ENCODE peak calls at places on chromosomes 13 and 19, in ten cellular contexts. E is tibial artery, G is ovary, Y is RWPE1, J is MCF 10A, C is epithelial cell of proximal tubule, W is epithelial cell of esophagus, O is foreskin fibroblast, S is astrocyte, K is HFFc6. Q is an unnamed sample.

GRCh38 chr13:31896427-31896826 is 135.1 kb upstream of the FRY start:
- DNase-seq in Y (no peak), E (peak), S (peak), O (peak), C (no peak), K (peak), J (peak), W (no peak), G (no peak), Q (no peak)

GRCh38 chr19:10852098-10852800 is 4.0 kb downstream of the C19orf38 start:
- DNase-seq in S (peak), J (peak), O (peak), K (peak), G (no peak), W (peak), C (no peak), E (no peak), Y (no peak), Q (no peak)

GRCh38 chr13:20702530-20702929 is 969 bp upstream of the IL17D start:
- DNase-seq in O (peak), J (no peak), W (no peak), K (no peak), Y (no peak), E (no peak), G (no peak), S (no peak), C (no peak), Q (no peak)

GRCh38 chr13:73754727-73755292 is 379.4 kb downstream of the KLF12 start:
- DNase-seq in S (peak), G (no peak), C (peak), Y (peak), J (peak), K (peak), E (no peak), O (peak), W (peak), Q (peak)

GRCh38 chr13:43878897-43879322 is 630 bp downstream of the CCDC122 start:
- DNase-seq in K (peak), O (peak), S (peak), C (peak), E (peak), J (peak), Y (peak), W (peak), G (peak), Q (peak)

GRCh38 chr13:41548031-41548430 is 90.7 kb downstream of the RGCC start:
- DNase-seq in G (no peak), J (no peak), O (no peak), Y (no peak), E (no peak), S (no peak), W (no peak), C (no peak), K (no peak), Q (no peak)

GRCh38 chr13:109779074-109779473 is 7.3 kb downstream of the IRS2 start:
- DNase-seq in E (no peak), J (no peak), Y (no peak), K (no peak), G (no peak), S (no peak), C (no peak), W (no peak), O (peak), Q (peak)

GRCh38 chr13:108227651-108228272 is 9.6 kb downstream of the ABHD13 start:
- DNase-seq in O (peak), J (peak), E (no peak), G (no peak), K (peak), Y (peak), W (peak), S (no peak), C (no peak), Q (peak)

GRCh38 chr13:23381877-23382276 is 51.6 kb downstream of the SACS start:
- DNase-seq in S (no peak), J (no peak), O (peak), K (no peak), W (no peak), E (no peak), C (no peak), Y (no peak), G (no peak), Q (no peak)

GRCh38 chr19:55930996-55931515 is 1.1 kb downstream of the NLRP13 start:
- DNase-seq in S (no peak), W (no peak), G (no peak), O (no peak), E (no peak), J (no peak), K (no peak), Y (no peak), C (no peak), Q (no peak)

GRCh38 chr19:48603850-48604249 is 2.7 kb upstream of the SPACA4 start:
- DNase-seq in W (no peak), K (no peak), O (no peak), Y (no peak), S (no peak), E (no peak), G (no peak), C (no peak), J (no peak), Q (no peak)

GRCh38 chr19:4600893-4601292 is 38.4 kb upstream of the TNFAIP8L1 start:
- DNase-seq in E (no peak), Y (no peak), G (no peak), W (no peak), C (no peak), S (no peak), O (no peak), K (no peak), J (no peak), Q (no peak)

GRCh38 chr13:46543307-46543706 is 9.7 kb upstream of the LRCH1 start:
- DNase-seq in J (no peak), O (no peak), Y (no peak), K (no peak), S (no peak), C (no peak), W (no peak), E (no peak), G (no peak), Q (no peak)

GRCh38 chr19:53868091-53868891 is 608 bp downstream of the MYADM start:
- DNase-seq in W (peak), S (no peak), K (peak), J (peak), C (no peak), E (peak), Y (peak), G (peak), O (peak), Q (peak)
- TF ChIP-seq CTCF in W (no peak), S (no peak), K (no peak), J (no peak), C (no peak), E (no peak), Y (no peak), G (no peak), O (no peak), Q (no peak)

DNA sequence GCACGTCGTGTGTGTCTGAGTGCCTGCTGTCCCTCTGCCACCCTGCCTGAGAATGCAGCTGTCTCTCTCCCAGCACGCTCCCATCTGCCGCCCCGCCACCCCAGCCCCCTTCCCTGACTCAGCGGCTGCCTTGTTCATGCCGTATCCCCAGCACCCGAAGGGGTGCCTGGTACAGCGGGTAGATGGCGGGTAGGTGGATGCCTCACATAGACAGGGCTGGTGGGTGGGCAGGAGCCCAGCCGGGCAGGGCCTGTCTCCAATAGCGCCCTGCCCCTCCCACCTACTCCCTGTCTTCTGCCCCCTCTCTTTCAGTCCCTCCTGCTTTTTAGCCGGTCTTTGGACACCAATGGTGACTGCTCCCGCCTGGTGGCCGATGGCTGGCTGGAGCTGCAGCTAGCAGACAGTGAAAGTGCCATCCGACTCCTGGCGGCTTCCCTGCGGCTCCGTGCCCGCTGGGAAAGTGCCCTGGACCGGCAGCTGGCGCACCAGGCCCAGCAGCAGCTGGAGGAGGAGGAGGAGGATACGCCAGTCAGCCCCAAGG is 30.4 kb downstream of the DHX34 start:
- DNase-seq in J (no peak), K (no peak), O (no peak), Y (no peak), E (no peak), S (no peak), C (no peak), W (no peak), G (no peak), Q (no peak)
- TF ChIP-seq CTCF in J (no peak), K (no peak), O (no peak), Y (no peak), E (no peak), S (no peak), C (no peak), W (no peak), G (no peak), Q (no peak)

GRCh38 chr19:1818549-1819195 is 6.6 kb upstream of the ATP8B3 start:
- DNase-seq in W (peak), G (no peak), Y (no peak), J (no peak), E (no peak), C (no peak), K (no peak), O (no peak), S (no peak), Q (no peak)

GRCh38 chr19:1819976-1820255 is 7.8 kb upstream of the ATP8B3 start:
- DNase-seq in G (no peak), Y (no peak), E (no peak), K (no peak), W (no peak), S (no peak), J (no peak), C (no peak), O (no peak), Q (no peak)

GRCh38 chr19:1817553-1818179 is 5.6 kb upstream of the ATP8B3 start:
- DNase-seq in K (no peak), E (no peak), S (no peak), G (no peak), C (no peak), Y (no peak), J (no peak), W (no peak), O (no peak), Q (no peak)

GRCh38 chr19:1816530-1817298 is 4.6 kb upstream of the ATP8B3 start:
- DNase-seq in K (no peak), J (no peak), G (no peak), C (no peak), W (no peak), O (no peak), E (no peak), S (no peak), Y (no peak), Q (no peak)

DNA sequence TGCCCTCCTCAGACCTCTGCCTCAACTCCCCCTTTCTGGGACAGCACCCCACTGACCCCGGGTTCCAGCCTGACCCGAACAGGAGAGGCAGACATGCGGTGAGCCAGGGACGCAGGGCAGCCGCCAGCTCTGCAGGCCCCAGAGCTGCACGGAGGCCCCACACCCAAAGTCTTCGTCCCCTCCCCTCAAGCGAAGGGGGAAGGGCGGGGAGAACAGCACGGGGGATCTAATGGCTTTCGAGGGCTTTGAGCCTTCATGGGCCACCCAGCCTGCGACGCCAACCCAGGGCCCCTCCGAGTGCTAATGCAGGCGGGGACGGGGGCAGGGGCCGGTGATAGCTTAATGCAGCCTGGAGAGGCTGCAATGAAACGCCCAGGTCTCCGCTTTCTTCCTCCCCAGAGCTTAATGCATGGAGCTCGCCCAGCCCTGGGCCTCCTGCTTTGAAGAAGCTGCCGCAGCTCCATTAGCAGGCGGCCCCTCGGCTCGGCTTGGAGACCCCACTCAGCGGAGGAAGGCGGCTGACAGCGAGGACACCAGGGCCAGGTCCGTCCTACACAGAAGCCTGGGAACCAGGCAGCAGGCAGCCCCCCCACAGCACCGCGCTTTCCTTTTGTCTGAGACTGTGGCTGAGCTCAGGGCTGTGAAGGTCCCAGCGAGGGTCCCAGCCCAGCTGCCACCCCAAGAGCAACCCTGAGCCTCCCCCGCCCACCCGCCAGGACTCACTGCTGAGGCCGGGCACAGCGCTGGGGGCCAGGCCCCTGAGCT is 7.3 kb upstream of the ATP8B3 start:
- DNase-seq in W (no peak), O (no peak), J (no peak), G (no peak), S (no peak), Y (no peak), K (no peak), E (no peak), C (no peak), Q (no peak)
- TF ChIP-seq CTCF in W (no peak), O (no peak), J (no peak), G (no peak), S (no peak), Y (no peak), K (no peak), E (no peak), C (no peak), Q (no peak)

GRCh38 chr19:17716309-17716929 is 2.9 kb upstream of the MAP1S start:
- DNase-seq in K (no peak), O (peak), E (no peak), S (no peak), W (no peak), C (no peak), G (no peak), J (no peak), Y (no peak), Q (no peak)
- TF ChIP-seq CTCF in K (peak), O (peak), E (no peak), S (no peak), W (no peak), C (peak), G (no peak), J (no peak), Y (no peak), Q (no peak)

GRCh38 chr19:30549151-30549550 is 177.0 kb downstream of the ZNF536 start:
- DNase-seq in J (no peak), K (no peak), E (no peak), C (no peak), S (no peak), Y (no peak), W (no peak), O (no peak), G (no peak), Q (no peak)

GRCh38 chr19:30545752-30546151 is 173.6 kb downstream of the ZNF536 start:
- DNase-seq in O (no peak), W (no peak), C (no peak), G (no peak), K (no peak), Y (no peak), J (no peak), S (no peak), E (peak), Q (no peak)

GRCh38 chr19:30543243-30543945 is 171.2 kb downstream of the ZNF536 start:
- DNase-seq in C (no peak), O (no peak), W (no peak), J (no peak), E (peak), Y (no peak), G (no peak), K (no peak), S (no peak), Q (no peak)

GRCh38 chr19:30547192-30547591 is 175.0 kb downstream of the ZNF536 start:
- DNase-seq in J (no peak), Y (no peak), S (no peak), G (no peak), W (no peak), C (no peak), O (no peak), K (no peak), E (no peak), Q (no peak)

DNA sequence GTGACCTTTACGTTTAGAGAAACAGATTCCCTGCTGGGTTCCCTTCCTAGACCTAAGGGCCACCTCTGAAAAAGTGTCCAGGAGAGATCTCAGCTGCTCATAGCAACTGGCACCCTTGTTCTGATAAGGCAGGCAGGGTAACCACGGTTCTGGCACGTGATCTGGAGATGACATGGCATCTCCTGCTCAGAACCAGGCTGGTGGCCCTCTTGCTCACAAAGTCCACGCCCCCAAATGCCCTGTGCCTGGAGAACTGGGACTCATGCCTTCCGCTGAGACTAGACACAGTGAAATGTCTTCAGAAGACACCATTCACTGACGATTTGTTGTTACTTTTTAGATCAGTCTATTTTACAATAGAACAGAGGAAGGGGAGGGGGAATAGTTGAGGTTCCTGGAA is 174.1 kb downstream of the ZNF536 start:
- DNase-seq in C (no peak), S (no peak), K (no peak), Y (no peak), W (no peak), J (no peak), E (no peak), G (no peak), O (no peak), Q (no peak)
- TF ChIP-seq CTCF in C (no peak), S (no peak), K (no peak), Y (no peak), W (no peak), J (no peak), E (no peak), G (no peak), O (no peak), Q (no peak)